ENCODE peak calls at places on chromosomes 6 and 20, in seven cellular contexts. K is psoas muscle, C is AG10803, Z is lung, D is right lobe of liver, U is uterus, J is PC-3. F is an unnamed sample.

GRCh38 chr20:4602297-4602631 is 119.4 kb upstream of the PRND start:
- DNase-seq in K (no peak), C (peak), Z (no peak), D (no peak), U (no peak), J (peak), F (no peak)

GRCh38 chr6:49326337-49326736 is 136.7 kb downstream of the MMUT start:
- DNase-seq in K (no peak), C (peak), Z (no peak), D (no peak), U (no peak), J (peak), F (no peak)

GRCh38 chr6:82984720-82985119 is 80.9 kb downstream of the UBE3D start:
- DNase-seq in K (no peak), C (no peak), Z (no peak), D (no peak), U (no peak), J (no peak), F (no peak)

GRCh38 chr6:149563203-149563927 is 2.8 kb upstream of the GINM1 start:
- DNase-seq in K (no peak), C (peak), Z (no peak), D (no peak), U (no peak), J (peak), F (no peak)

GRCh38 chr20:40286991-40287531 is 402.0 kb downstream of the MAFB start:
- DNase-seq in K (peak), C (no peak), Z (peak), D (peak), U (peak), J (no peak), F (no peak)

GRCh38 chr6:111692327-111693164 is 86.9 kb upstream of the TRAF3IP2 start:
- DNase-seq in K (no peak), C (peak), Z (no peak), D (peak), U (no peak), J (no peak), F (peak)

GRCh38 chr20:760751-761417 is 7.4 kb downstream of the SLC52A3 start:
- DNase-seq in K (no peak), C (no peak), Z (no peak), D (no peak), U (no peak), J (no peak), F (no peak)

GRCh38 chr20:59299961-59300340 is 460 bp upstream of the EDN3 start:
- DNase-seq in K (no peak), C (no peak), Z (no peak), D (no peak), U (no peak), J (no peak), F (no peak)

GRCh38 chr6:149910721-149911151 is 12.2 kb downstream of the RAET1G start:
- DNase-seq in K (no peak), C (no peak), Z (no peak), D (no peak), U (no peak), J (no peak), F (no peak)

GRCh38 chr20:4060054-4060795 is 44.9 kb upstream of the RNF24 start:
- DNase-seq in K (peak), C (no peak), Z (peak), D (no peak), U (peak), J (no peak), F (no peak)

GRCh38 chr6:105453968-105454367 is 51.1 kb upstream of the PREP start:
- DNase-seq in K (no peak), C (peak), Z (no peak), D (no peak), U (no peak), J (no peak), F (no peak)

GRCh38 chr6:116398366-116399005 is 27.7 kb downstream of the DSE start:
- DNase-seq in K (no peak), C (peak), Z (no peak), D (no peak), U (no peak), J (peak), F (no peak)

GRCh38 chr6:125267806-125268523 is 33.8 kb downstream of the HDDC2 start:
- DNase-seq in K (no peak), C (no peak), Z (no peak), D (no peak), U (no peak), J (peak), F (no peak)

GRCh38 chr6:43268348-43268685 is 25.0 kb downstream of the TTBK1 start:
- DNase-seq in K (no peak), C (no peak), Z (no peak), D (peak), U (no peak), J (no peak), F (no peak)

GRCh38 chr20:18793625-18794427 is 19.8 kb upstream of the SCP2D1 start:
- DNase-seq in K (peak), C (peak), Z (peak), D (peak), U (peak), J (peak), F (peak)

GRCh38 chr6:43954311-43955131 is 172.7 kb downstream of the MRPL14 start:
- DNase-seq in K (peak), C (no peak), Z (no peak), D (peak), U (no peak), J (no peak), F (no peak)

GRCh38 chr20:6483727-6484126 is 283.8 kb upstream of the BMP2 start:
- DNase-seq in K (no peak), C (no peak), Z (no peak), D (no peak), U (no peak), J (no peak), F (no peak)

GRCh38 chr20:21518292-21518991 is 4.6 kb upstream of the NKX2-2 start:
- DNase-seq in K (no peak), C (no peak), Z (peak), D (no peak), U (no peak), J (no peak), F (no peak)

GRCh38 chr6:150272976-150273315 is 95.9 kb upstream of the IYD start:
- DNase-seq in K (no peak), C (no peak), Z (no peak), D (no peak), U (no peak), J (no peak), F (no peak)

GRCh38 chr6:166512567-166512966 is 73.9 kb downstream of the RAMACL start:
- DNase-seq in K (no peak), C (no peak), Z (no peak), D (no peak), U (no peak), J (no peak), F (no peak)

GRCh38 chr6:5656226-5656625 is 350.5 kb downstream of the NRN1 start:
- DNase-seq in K (no peak), C (no peak), Z (no peak), D (no peak), U (no peak), J (no peak), F (no peak)

GRCh38 chr6:134420638-134421181 is 102.8 kb upstream of the SGK1 start:
- DNase-seq in K (no peak), C (peak), Z (no peak), D (no peak), U (no peak), J (peak), F (peak)

GRCh38 chr6:167398214-167399050 is 73.5 kb downstream of the TTLL2 start:
- DNase-seq in K (no peak), C (no peak), Z (no peak), D (peak), U (no peak), J (no peak), F (no peak)

GRCh38 chr6:169035381-169036280 is 218.0 kb downstream of the THBS2 start:
- DNase-seq in K (no peak), C (peak), Z (no peak), D (no peak), U (no peak), J (peak), F (no peak)

GRCh38 chr6:63882208-63882607 is 246.6 kb downstream of the PHF3 start:
- DNase-seq in K (no peak), C (no peak), Z (no peak), D (no peak), U (no peak), J (peak), F (no peak)

GRCh38 chr6:133130863-133131262 is 110.3 kb upstream of the EYA4 start:
- DNase-seq in K (peak), C (no peak), Z (peak), D (no peak), U (peak), J (peak), F (peak)

GRCh38 chr6:157188213-157188612 is 135.1 kb downstream of the TMEM242 start:
- DNase-seq in K (no peak), C (no peak), Z (no peak), D (no peak), U (no peak), J (no peak), F (no peak)

GRCh38 chr6:15898693-15899092 is 230.2 kb upstream of the MYLIP start:
- DNase-seq in K (no peak), C (no peak), Z (no peak), D (no peak), U (no peak), J (no peak), F (no peak)

GRCh38 chr6:153405926-153406325 is 274.8 kb upstream of the RGS17 start:
- DNase-seq in K (no peak), C (no peak), Z (no peak), D (no peak), U (no peak), J (no peak), F (no peak)

GRCh38 chr20:48733296-48733790 is 94.5 kb downstream of the PREX1 start:
- DNase-seq in K (no peak), C (no peak), Z (no peak), D (no peak), U (no peak), J (no peak), F (no peak)

DNA sequence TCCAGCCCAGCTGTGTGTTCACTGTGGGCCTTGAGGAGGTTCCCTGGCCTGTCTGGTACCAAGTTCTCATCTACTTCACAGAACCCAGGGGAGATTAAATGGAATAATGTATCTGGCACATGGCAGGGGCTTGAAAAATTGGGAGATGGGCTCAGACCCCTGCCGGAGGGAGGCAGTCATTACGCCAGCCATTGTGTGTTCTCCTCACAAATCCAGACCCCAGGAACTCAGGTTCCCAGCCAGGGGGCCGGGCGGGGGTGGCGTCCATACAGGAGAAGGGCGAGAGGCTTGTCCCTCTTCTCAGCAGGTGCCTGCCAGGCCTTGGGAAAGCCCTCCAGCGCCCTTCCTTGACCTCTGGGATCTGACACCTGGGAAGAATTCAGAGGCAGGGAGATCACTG is 8.1 kb downstream of the NOL4L start:
- DNase-seq in K (no peak), C (no peak), Z (no peak), D (no peak), U (no peak), J (no peak), F (no peak)
- TF ChIP-seq CTCF in K (no peak), C (peak), Z (no peak), D (no peak), U (no peak), J (no peak), F (peak)

GRCh38 chr20:63009044-63009961 is 2.5 kb upstream of the BHLHE23 start:
- DNase-seq in K (peak), C (peak), Z (peak), D (peak), U (peak), J (peak), F (no peak)

GRCh38 chr20:63011798-63012197 is 5.0 kb upstream of the BHLHE23 start:
- DNase-seq in K (no peak), C (no peak), Z (no peak), D (no peak), U (no peak), J (peak), F (peak)

GRCh38 chr20:63008541-63009043 is 1.8 kb upstream of the BHLHE23 start:
- DNase-seq in K (no peak), C (no peak), Z (no peak), D (no peak), U (no peak), J (no peak), F (no peak)

GRCh38 chr20:63007722-63008488 is 1.1 kb upstream of the BHLHE23 start:
- DNase-seq in K (no peak), C (no peak), Z (no peak), D (no peak), U (no peak), J (no peak), F (no peak)

DNA sequence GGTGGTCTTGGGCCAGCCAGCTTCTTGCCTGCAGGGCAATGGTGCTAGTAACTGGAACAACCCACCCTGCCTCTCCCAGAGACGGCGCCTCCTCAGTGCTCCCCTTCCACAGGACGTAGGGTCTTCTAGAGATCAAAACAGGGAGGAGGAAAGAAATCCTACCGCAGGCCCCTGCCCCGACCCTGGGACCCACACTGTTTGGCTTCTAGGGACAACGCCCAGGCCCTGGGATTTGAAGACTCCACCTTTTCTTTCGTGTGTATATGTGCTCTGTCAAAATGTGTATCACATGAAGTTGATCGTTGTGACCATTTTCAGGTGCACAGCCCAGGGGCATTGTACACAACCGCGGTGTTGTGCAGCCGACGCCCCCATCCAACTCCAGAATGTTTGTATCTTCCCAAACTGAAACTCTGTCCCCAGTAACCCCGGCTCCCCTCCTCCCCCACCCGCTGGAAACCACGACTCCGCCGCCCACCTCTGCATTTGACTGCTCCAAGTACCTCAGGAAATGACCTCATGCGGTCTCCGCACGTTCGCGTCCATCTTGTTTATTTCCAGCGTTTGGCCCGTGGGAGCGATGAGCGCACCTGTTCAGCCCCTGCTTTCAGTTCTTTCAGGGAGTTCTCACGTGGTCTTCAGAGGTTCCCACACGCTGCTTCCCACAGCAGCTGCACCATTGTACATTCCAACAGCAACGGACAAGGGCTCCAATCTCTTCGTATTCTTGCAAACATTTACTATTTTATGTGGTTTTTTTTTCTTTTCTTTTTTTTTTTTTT is 3.4 kb upstream of the BHLHE23 start:
- DNase-seq in K (no peak), C (no peak), Z (no peak), D (no peak), U (no peak), J (no peak), F (no peak)
- H3K4me3 ChIP-seq in K (peak), C (no peak), Z (no peak), D (no peak), U (no peak), J (no peak), F (no peak)

DNA sequence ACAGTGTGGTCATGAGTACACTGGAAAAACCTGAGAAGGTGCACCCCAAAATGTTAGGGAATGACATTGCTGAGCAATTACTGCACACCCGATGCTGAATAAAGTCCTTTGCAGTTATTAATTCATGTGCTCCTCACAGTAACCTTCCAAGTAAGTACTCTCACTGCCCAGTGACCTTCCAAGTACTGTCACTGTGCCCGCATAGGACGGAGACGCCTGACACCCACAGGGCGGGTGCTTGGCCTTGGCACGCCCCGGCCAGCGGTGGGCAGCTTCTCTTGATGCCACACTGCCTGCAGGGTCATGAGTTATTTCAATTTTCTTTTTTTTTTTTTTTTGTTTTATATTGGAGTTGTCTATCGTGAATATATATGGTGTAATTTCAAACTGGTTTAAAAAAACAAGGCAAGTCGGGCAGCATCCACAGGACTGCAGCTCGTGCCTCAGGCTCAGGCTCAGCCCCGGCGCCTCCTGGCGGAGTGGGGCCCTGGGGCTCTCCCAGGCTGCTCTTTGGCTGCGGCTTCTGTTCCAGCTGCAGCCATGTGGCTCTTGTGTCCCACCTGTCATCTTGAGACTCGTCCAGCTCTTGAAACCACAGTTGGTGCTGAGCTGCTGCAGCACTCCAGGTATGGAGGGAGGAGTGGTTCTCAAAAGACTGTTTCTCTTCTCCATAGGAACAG is 27.0 kb downstream of the PNLDC1 start:
- DNase-seq in K (no peak), C (no peak), Z (no peak), D (no peak), U (no peak), J (no peak), F (no peak)
- TF ChIP-seq CTCF in K (peak), C (no peak), Z (no peak), D (no peak), U (no peak), J (no peak), F (no peak)

GRCh38 chr20:37524221-37524700 is 3.2 kb downstream of the NNAT start:
- DNase-seq in K (peak), C (no peak), Z (no peak), D (no peak), U (no peak), J (no peak), F (no peak)
- H3K4me3 ChIP-seq in K (peak), C (no peak), Z (no peak), D (no peak), U (no peak), J (peak), F (no peak)